ENCODE peak calls at places on chromosomes 6 and 20, in nine cellular contexts. D is neuronal stem cell, L is heart right ventricle, N is lower lobe of right lung, S is cardiac muscle cell, V is mammary epithelial cell, J is BJ, B is left lung, O is HL-60. G is an unnamed sample.

GRCh38 chr6:133235219-133235618 is 5.9 kb upstream of the EYA4 start:
- DNase-seq in L (no peak), B (no peak), J (no peak), D (no peak), N (no peak), S (no peak), V (no peak), O (no peak), G (no peak)

GRCh38 chr20:24842591-24843442 is 106.3 kb upstream of the CST7 start:
- DNase-seq in S (no peak), D (no peak), J (no peak), B (no peak), O (no peak), V (no peak), N (no peak), L (no peak), G (no peak)

GRCh38 chr6:18400831-18401446 is 13.8 kb downstream of the RNF144B start:
- DNase-seq in V (no peak), B (no peak), J (no peak), L (no peak), S (no peak), D (no peak), N (no peak), O (no peak), G (no peak)

GRCh38 chr20:18611492-18611891 is 23.6 kb downstream of the DTD1 start:
- DNase-seq in L (no peak), D (no peak), N (no peak), O (no peak), V (no peak), B (no peak), J (no peak), S (no peak), G (no peak)

GRCh38 chr6:140855520-140855919 is 1277.2 kb upstream of the GJE1 start:
- DNase-seq in N (no peak), B (no peak), D (no peak), V (peak; percentile 19), J (no peak), L (no peak), O (no peak), S (no peak), G (no peak)

GRCh38 chr6:43163899-43164298 is 7.2 kb upstream of the SRF start:
- DNase-seq in L (no peak), O (no peak), S (no peak), B (no peak), V (no peak), N (no peak), J (no peak), D (no peak), G (no peak)

GRCh38 chr20:329851-330232 is 4.5 kb downstream of the SOX12 start:
- DNase-seq in O (no peak), J (no peak), B (no peak), L (no peak), V (no peak), N (no peak), D (no peak), S (no peak), G (no peak)

GRCh38 chr20:47921306-47922279 is 136.3 kb upstream of the SULF2 start:
- DNase-seq in L (no peak), O (no peak), V (no peak), J (no peak), S (no peak), B (no peak), N (no peak), D (no peak), G (no peak)

GRCh38 chr6:6781877-6782236 is 193.3 kb downstream of the LY86 start:
- DNase-seq in N (no peak), V (no peak), B (no peak), J (no peak), S (no peak), O (no peak), D (no peak), L (no peak), G (no peak)
- H3K27me3 ChIP-seq in N (no peaks in the 10 kb centered on the region), V (no peaks in the 10 kb centered on the region), B (no peaks in the 10 kb centered on the region), J (no peaks in the 10 kb centered on the region), S (no peaks in the 10 kb centered on the region), O (no peaks in the 10 kb centered on the region), D (no peaks in the 10 kb centered on the region), L (no peaks in the 10 kb centered on the region), G (no peaks in the 10 kb centered on the region)

GRCh38 chr6:152368761-152369624 is 268.2 kb downstream of the SYNE1 start:
- DNase-seq in N (no peak), J (no peak), D (no peak), S (no peak), O (no peak), L (peak; percentile 59), V (no peak), B (no peak), G (no peak)
- H3K27me3 ChIP-seq in N (no peaks in the 10 kb centered on the region), J (no peaks in the 10 kb centered on the region), D (no peaks in the 10 kb centered on the region), S (no peaks in the 10 kb centered on the region), O (no peaks in the 10 kb centered on the region), L (no peaks in the 10 kb centered on the region), V (no peaks in the 10 kb centered on the region), B (no peaks in the 10 kb centered on the region), G (no peaks in the 10 kb centered on the region)

GRCh38 chr6:21494505-21494904 is 99.0 kb upstream of the SOX4 start:
- DNase-seq in S (no peak), B (no peak), V (no peak), N (no peak), O (no peak), D (no peak), L (no peak), J (no peak), G (no peak)

GRCh38 chr6:21500314-21500713 is 93.2 kb upstream of the SOX4 start:
- DNase-seq in B (no peak), V (no peak), J (no peak), O (no peak), S (no peak), N (no peak), D (no peak), L (no peak), G (no peak)

GRCh38 chr6:21496749-21497148 is 96.8 kb upstream of the SOX4 start:
- DNase-seq in V (no peak), O (no peak), S (no peak), N (no peak), B (no peak), D (no peak), J (no peak), L (no peak), G (no peak)

GRCh38 chr6:21491955-21492354 is 101.6 kb upstream of the SOX4 start:
- DNase-seq in J (no peak), L (no peak), N (no peak), V (no peak), O (no peak), B (no peak), D (no peak), S (no peak), G (no peak)

GRCh38 chr6:21496275-21496674 is 97.3 kb upstream of the SOX4 start:
- DNase-seq in D (no peak), B (no peak), O (no peak), S (peak; percentile 52), V (no peak), J (no peak), L (no peak), N (no peak), G (no peak)
- H3K27me3 ChIP-seq in D (peaks cover 7% of the 10 kb centered on the region), B (no peaks in the 10 kb centered on the region), O (no peaks in the 10 kb centered on the region), S (no peaks in the 10 kb centered on the region), V (no peaks in the 10 kb centered on the region), J (no peaks in the 10 kb centered on the region), L (no peaks in the 10 kb centered on the region), N (no peaks in the 10 kb centered on the region), G (no peaks in the 10 kb centered on the region)

GRCh38 chr6:410555-411395 is 19.2 kb downstream of the IRF4 start:
- DNase-seq in S (no peak), J (no peak), V (no peak), B (peak; percentile 78), D (no peak), O (no peak), L (no peak), N (peak; percentile 79), G (no peak)
- H3K27me3 ChIP-seq in S (no peaks in the 10 kb centered on the region), J (peaks cover 6% of the 10 kb centered on the region), V (peaks cover 3% of the 10 kb centered on the region), B (no peaks in the 10 kb centered on the region), D (peaks cover 11% of the 10 kb centered on the region), O (peaks cover 4% of the 10 kb centered on the region), L (peaks cover 10% of the 10 kb centered on the region), N (no peaks in the 10 kb centered on the region), G (no peaks in the 10 kb centered on the region)

GRCh38 chr6:113998811-113999210 is 27.9 kb upstream of the HDAC2 start:
- DNase-seq in N (no peak), S (no peak), V (no peak), J (no peak), D (no peak), L (no peak), O (no peak), B (no peak), G (no peak)

GRCh38 chr6:113995632-113996031 is 24.7 kb upstream of the HDAC2 start:
- DNase-seq in B (peak; percentile 59), O (no peak), J (peak; percentile 92), L (peak; percentile 41), N (peak; percentile 56), D (no peak), V (peak; percentile 78), S (peak; percentile 71), G (no peak)

GRCh38 chr6:114000066-114000465 is 29.1 kb upstream of the HDAC2 start:
- DNase-seq in J (no peak), L (no peak), O (no peak), S (no peak), V (peak; percentile 21), N (no peak), D (no peak), B (no peak), G (no peak)

GRCh38 chr6:113997106-113997505 is 26.2 kb upstream of the HDAC2 start:
- DNase-seq in L (no peak), D (no peak), O (no peak), V (peak; percentile 59), N (no peak), B (no peak), S (no peak), J (peak; percentile 69), G (no peak)

DNA sequence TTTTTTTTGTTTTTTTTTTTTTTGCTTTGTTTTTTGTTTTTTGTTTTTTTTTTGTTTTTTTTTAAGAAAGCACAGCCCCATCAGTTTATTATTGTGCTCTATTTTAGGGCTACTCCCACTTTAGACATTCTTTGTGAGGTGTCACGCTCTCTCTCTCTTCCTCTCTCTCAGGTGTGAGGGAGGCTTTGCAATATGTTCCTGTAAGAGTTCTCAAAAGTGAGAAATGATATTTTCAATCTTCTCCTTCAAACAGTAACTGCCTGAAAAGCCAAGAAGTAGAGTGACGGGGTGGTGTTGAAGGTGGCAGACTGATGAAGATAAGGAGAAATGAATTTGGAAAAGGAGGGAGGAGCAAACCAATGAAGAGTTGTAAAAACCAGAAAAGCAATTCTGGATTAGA is 28.3 kb upstream of the HDAC2 start:
- DNase-seq in D (no peak), O (no peak), B (no peak), S (no peak), V (no peak), L (no peak), N (no peak), J (no peak), G (no peak)
- H3K27me3 ChIP-seq in D (no peaks in the 10 kb centered on the region), O (no peaks in the 10 kb centered on the region), B (no peaks in the 10 kb centered on the region), S (no peaks in the 10 kb centered on the region), V (no peaks in the 10 kb centered on the region), L (no peaks in the 10 kb centered on the region), N (no peaks in the 10 kb centered on the region), J (no peaks in the 10 kb centered on the region), G (peaks cover 5% of the 10 kb centered on the region)

G was measured in CD4-positive, alpha-beta T cell.